ENCODE peak calls at places on chromosomes 7 and 10, in six cellular contexts. X, A, Q, H, U and R are unnamed samples.
A peak's percentile ranks its signal among the peaks of the same experiment; 100 is the strongest.

GRCh38 chr10:18713077-18713476 is 53.8 kb downstream of the ARL5B start:
- DNase-seq in X (peak; percentile 88), A (peak; percentile 89), Q (no peak), H (no peak), U (no peak), R (peak; percentile 94)

GRCh38 chr10:97759157-97759980 is 12.4 kb downstream of the SFRP5 start:
- DNase-seq in X (peak; percentile 64), A (no peak), Q (peak; percentile 89), H (peak; percentile 83), U (peak; percentile 85), R (peak; percentile 80)

GRCh38 chr7:38129162-38129561 is 48.9 kb upstream of the STARD3NL start:
- DNase-seq in X (no peak), A (no peak), Q (no peak), H (no peak), U (no peak), R (no peak)

GRCh38 chr10:73232887-73233286 is 14.2 kb downstream of the DNAJC9 start:
- DNase-seq in X (no peak), A (no peak), Q (no peak), H (no peak), U (peak; percentile 34), R (peak; percentile 27)

GRCh38 chr7:91373401-91373800 is 109.2 kb downstream of the FZD1 start:
- DNase-seq in X (no peak), A (no peak), Q (no peak), H (no peak), U (no peak), R (no peak)

GRCh38 chr7:45584261-45585210 is 10.4 kb downstream of the ADCY1 start:
- DNase-seq in X (no peak), A (no peak), Q (no peak), H (no peak), U (no peak), R (no peak)

GRCh38 chr7:44076101-44076895 is 6.0 kb downstream of the POLM start:
- DNase-seq in X (no peak), A (no peak), Q (no peak), H (no peak), U (no peak), R (no peak)

GRCh38 chr7:135710417-135711138 is 17.4 kb downstream of the SLC13A4 start:
- DNase-seq in X (no peak), A (no peak), Q (no peak), H (no peak), U (peak; percentile 52), R (no peak)

GRCh38 chr10:70115948-70116682 is 16.5 kb downstream of the AIFM2 start:
- DNase-seq in X (peak; percentile 34), A (no peak), Q (peak; percentile 79), H (peak; percentile 67), U (peak; percentile 70), R (peak; percentile 41)

GRCh38 chr10:84948644-84949043 is 620.3 kb downstream of the CCSER2 start:
- DNase-seq in X (no peak), A (no peak), Q (no peak), H (no peak), U (no peak), R (no peak)

GRCh38 chr10:125192620-125193019 is 32.3 kb upstream of the CTBP2 start:
- DNase-seq in X (no peak), A (no peak), Q (no peak), H (no peak), U (no peak), R (no peak)

GRCh38 chr10:34403512-34403911 is 411.6 kb downstream of the PARD3 start:
- DNase-seq in X (peak; percentile 53), A (no peak), Q (no peak), H (no peak), U (no peak), R (no peak)

GRCh38 chr10:70916241-70916640 is 27.9 kb upstream of the PCBD1 start:
- DNase-seq in X (no peak), A (no peak), Q (no peak), H (peak; percentile 23), U (no peak), R (no peak)

GRCh38 chr10:80444646-80445319 is 9.3 kb upstream of the TSPAN14 start:
- DNase-seq in X (peak; percentile 83), A (peak; percentile 60), Q (peak; percentile 67), H (peak; percentile 77), U (peak; percentile 75), R (peak; percentile 82)

GRCh38 chr10:43265799-43266721 is 805 bp downstream of the RASGEF1A start:
- DNase-seq in X (no peak), A (no peak), Q (peak; percentile 50), H (no peak), U (peak; percentile 59), R (no peak)

GRCh38 chr10:50470345-50470744 is 153.4 kb downstream of the SGMS1 start:
- DNase-seq in X (no peak), A (no peak), Q (peak; percentile 19), H (no peak), U (peak; percentile 6), R (no peak)

GRCh38 chr7:151115121-151115835 is 29.0 kb downstream of the AGAP3 start:
- DNase-seq in X (no peak), A (no peak), Q (peak; percentile 71), H (no peak), U (peak; percentile 79), R (peak; percentile 31)

GRCh38 chr7:44382459-44383300 is 57.3 kb upstream of the CAMK2B start:
- DNase-seq in X (peak; percentile 32), A (no peak), Q (peak; percentile 19), H (no peak), U (no peak), R (peak; percentile 34)

GRCh38 chr7:112495820-112496462 is 15.2 kb downstream of the LSMEM1 start:
- DNase-seq in X (peak; percentile 80), A (peak; percentile 24), Q (peak; percentile 67), H (peak; percentile 55), U (peak; percentile 72), R (peak; percentile 85)

GRCh38 chr7:154568346-154568745 is 434.6 kb downstream of the PAXIP1 start:
- DNase-seq in X (no peak), A (no peak), Q (no peak), H (no peak), U (peak; percentile 55), R (no peak)

GRCh38 chr7:77327067-77327931 is 88.8 kb downstream of the GSAP start:
- DNase-seq in X (peak; percentile 80), A (peak; percentile 73), Q (no peak), H (no peak), U (no peak), R (peak; percentile 84)

GRCh38 chr7:119761776-119762175 is 511.2 kb upstream of the KCND2 start:
- DNase-seq in X (no peak), A (no peak), Q (no peak), H (no peak), U (no peak), R (peak; percentile 2)

GRCh38 chr10:120607016-120607709 is 150.1 kb downstream of the PLPP4 start:
- DNase-seq in X (peak; percentile 84), A (peak; percentile 61), Q (no peak), H (no peak), U (no peak), R (peak; percentile 92)

GRCh38 chr7:81604075-81604807 is 165.6 kb downstream of the HGF start:
- DNase-seq in X (peak; percentile 74), A (peak; percentile 75), Q (no peak), H (no peak), U (no peak), R (peak; percentile 98)

GRCh38 chr10:68550747-68551411 is 9.3 kb upstream of the TET1 start:
- DNase-seq in X (peak; percentile 90), A (peak; percentile 57), Q (peak; percentile 77), H (no peak), U (peak; percentile 87), R (peak; percentile 93)

GRCh38 chr7:111392976-111393762 is 169.1 kb downstream of the IMMP2L start:
- DNase-seq in X (peak; percentile 88), A (no peak), Q (no peak), H (no peak), U (peak; percentile 52), R (peak; percentile 58)

GRCh38 chr10:131886181-131886716 is 14.6 kb upstream of the PPP2R2D start:
- DNase-seq in X (no peak), A (no peak), Q (no peak), H (no peak), U (no peak), R (no peak)

GRCh38 chr7:69871886-69872592 is 273.8 kb downstream of the AUTS2 start:
- DNase-seq in X (peak; percentile 66), A (no peak), Q (peak; percentile 42), H (no peak), U (no peak), R (peak; percentile 23)

GRCh38 chr7:127705461-127705959 is 53.5 kb downstream of the SND1 start:
- DNase-seq in X (no peak), A (no peak), Q (no peak), H (no peak), U (no peak), R (no peak)

GRCh38 chr7:37987732-37988131 is 67.3 kb downstream of the EPDR1 start:
- DNase-seq in X (peak; percentile 38), A (no peak), Q (no peak), H (no peak), U (no peak), R (peak; percentile 51)

GRCh38 chr10:71746344-71747037 is 26.8 kb downstream of the VSIR start:
- DNase-seq in X (peak; percentile 19), A (no peak), Q (peak; percentile 89), H (peak; percentile 56), U (peak; percentile 45), R (no peak)

GRCh38 chr7:42189535-42189934 is 47.5 kb downstream of the GLI3 start:
- DNase-seq in X (peak; percentile 36), A (no peak), Q (no peak), H (no peak), U (no peak), R (peak; percentile 38)

GRCh38 chr10:88687853-88688467 is 18.1 kb upstream of the LIPK start:
- DNase-seq in X (peak; percentile 58), A (no peak), Q (peak; percentile 38), H (no peak), U (peak; percentile 21), R (peak; percentile 61)

GRCh38 chr7:30771859-30772429 is 727 bp downstream of the MINDY4 start:
- DNase-seq in X (no peak), A (no peak), Q (no peak), H (no peak), U (peak; percentile 19), R (no peak)

GRCh38 chr10:28796606-28797512 is 119.5 kb downstream of the BAMBI start:
- DNase-seq in X (peak; percentile 58), A (no peak), Q (no peak), H (peak; percentile 59), U (no peak), R (peak; percentile 88)

GRCh38 chr10:93742633-93743349 is 14.9 kb upstream of the LGI1 start:
- DNase-seq in X (no peak), A (no peak), Q (no peak), H (no peak), U (no peak), R (no peak)